ENCODE peak calls at places on chromosomes 1 and 21, in four cellular contexts. W is hepatocyte, O is kidney, M is GM12878. A is an unnamed sample.

GRCh38 chr1:46461017-46461808 is 28.4 kb upstream of the DMBX1 start:
- DNase-seq in W (no peak), M (no peak), O (no peak), A (no peak)

GRCh38 chr1:203362561-203363055 is 11.7 kb upstream of the FMOD start:
- DNase-seq in M (no peak), W (no peak), O (no peak), A (no peak)

GRCh38 chr1:216757110-216757509 is 33.9 kb upstream of the ESRRG start:
- DNase-seq in W (no peak), M (no peak), O (no peak), A (no peak)

GRCh38 chr1:84135341-84135740 is 8.7 kb upstream of the PRKACB start:
- DNase-seq in M (no peak), W (no peak), O (no peak), A (no peak)

GRCh38 chr1:203117611-203118575 is 9.6 kb upstream of the ADORA1 start:
- DNase-seq in O (peak; percentile 91), M (no peak), W (peak; percentile 90), A (peak; percentile 80)

GRCh38 chr1:203408485-203409229 is 57.7 kb upstream of the FMOD start:
- DNase-seq in W (peak; percentile 73), M (no peak), O (peak; percentile 92), A (peak; percentile 59)

GRCh38 chr1:68330391-68330790 is 98.1 kb upstream of the WLS start:
- DNase-seq in M (no peak), O (no peak), W (no peak), A (no peak)

GRCh38 chr1:200802865-200803512 is 64.3 kb downstream of the CAMSAP2 start:
- DNase-seq in M (peak; percentile 61), W (peak; percentile 90), O (peak; percentile 79), A (peak; percentile 71)

GRCh38 chr1:30305519-30305918 is 417.9 kb downstream of the MATN1 start:
- DNase-seq in O (no peak), M (no peak), W (no peak), A (no peak)

GRCh38 chr1:239719642-239720258 is 333.4 kb downstream of the CHRM3 start:
- DNase-seq in M (no peak), W (no peak), O (no peak), A (no peak)

GRCh38 chr21:26028183-26028582 is 142.4 kb downstream of the APP start:
- DNase-seq in O (no peak), W (no peak), M (no peak), A (no peak)

GRCh38 chr1:61120998-61121397 is 38.6 kb downstream of the NFIA start:
- DNase-seq in O (no peak), W (no peak), M (no peak), A (no peak)

GRCh38 chr1:66402194-66402593 is 131.8 kb upstream of the SGIP1 start:
- DNase-seq in W (no peak), O (peak; percentile 90), M (peak; percentile 87), A (peak; percentile 46)

GRCh38 chr1:2300851-2301606 is 72.9 kb downstream of the SKI start:
- DNase-seq in M (peak; percentile 76), W (no peak), O (peak; percentile 96), A (peak; percentile 92)

GRCh38 chr21:44908908-44909307 is 11.8 kb downstream of the ITGB2 start:
- DNase-seq in W (no peak), M (no peak), O (no peak), A (no peak)

GRCh38 chr1:2255420-2256369 is 27.6 kb downstream of the SKI start:
- DNase-seq in O (no peak), W (no peak), M (peak; percentile 78), A (no peak)

DNA sequence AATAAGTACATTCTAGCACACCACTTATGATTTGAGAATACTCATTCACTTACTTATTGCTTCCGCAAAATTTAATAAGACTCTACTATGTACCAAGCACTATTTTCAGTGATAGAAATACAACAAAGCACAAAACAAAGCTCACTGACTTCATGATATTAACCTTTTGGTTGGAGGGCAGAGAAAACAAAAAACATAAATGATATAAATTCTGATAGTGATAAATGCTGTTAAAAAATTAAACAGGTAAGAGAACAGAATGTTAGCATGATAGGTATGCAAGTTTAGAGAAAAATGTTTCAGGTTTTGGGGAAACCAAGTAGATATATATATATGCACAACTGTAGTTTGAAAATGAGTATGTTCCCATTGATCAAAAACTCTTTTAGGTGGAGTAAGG is 1.2 kb downstream of the LRRC40 start:
- DNase-seq in O (no peak), M (no peak), W (no peak), A (no peak)
- H3K4me1 ChIP-seq in O (no peaks in the 10 kb centered on the region), M (peaks cover 4% of the 10 kb centered on the region), W (peaks cover 9% of the 10 kb centered on the region), A (peaks cover 43% of the 10 kb centered on the region)

GRCh38 chr1:16905856-16906702 is 10.3 kb downstream of the RNU1-2 start:
- DNase-seq in O (no peak), M (no peak), W (no peak), A (no peak)
- H3K27ac ChIP-seq in O (peak overlapping the region; percentile 100), M (no peak overlapping the region), W (peak overlapping the region; percentile 98), A (peak overlapping the region; percentile 99)

GRCh38 chr1:28552482-28553228 is at the start of gene TRNAU1AP:
- DNase-seq in W (peak; percentile 98), O (peak; percentile 98), M (peak; percentile 91), A (peak; percentile 97)
- TF ChIP-seq CTCF in W (peak; percentile 0), O (peak; percentile 0), M (no peak), A (no peak)

DNA sequence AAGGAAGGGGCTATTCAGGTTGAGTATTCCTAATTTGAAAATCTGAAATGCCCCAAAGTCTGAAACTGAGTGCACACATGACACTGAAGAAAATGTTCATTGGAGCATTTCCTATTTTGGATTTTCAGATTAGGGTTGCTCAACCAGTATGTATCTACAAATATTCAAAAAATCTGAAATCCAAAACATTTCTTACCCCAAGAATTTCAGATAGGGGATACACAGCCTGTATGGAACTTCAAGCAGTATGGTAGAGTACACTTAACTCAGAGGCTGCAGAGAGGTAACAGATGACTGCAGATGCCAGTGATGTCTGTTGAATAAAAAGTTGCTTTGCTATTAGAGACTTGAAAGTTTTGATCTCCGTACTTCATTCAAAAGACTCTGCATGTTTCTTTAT is 19.0 kb downstream of the YTHDF2 start:
- DNase-seq in O (no peak), W (no peak), M (no peak), A (no peak)
- H3K4me1 ChIP-seq in O (peaks cover 19% of the 10 kb centered on the region), W (peaks cover 39% of the 10 kb centered on the region), M (peaks cover 4% of the 10 kb centered on the region), A (peaks cover 80% of the 10 kb centered on the region)

GRCh38 chr1:109823543-109824348 is 60.0 kb upstream of the EPS8L3 start:
- DNase-seq in O (peak; percentile 89), M (no peak), W (peak; percentile 50), A (no peak)
- H3K27ac ChIP-seq in O (no peak overlapping the region), M (no peak overlapping the region), W (no peak overlapping the region), A (peak overlapping the region; percentile 27)

GRCh38 chr1:28150125-28150780 is 26.2 kb downstream of the PTAFR start:
- DNase-seq in O (no peak), M (no peak), W (no peak), A (no peak)
- TF ChIP-seq CTCF in O (no peak), M (no peak), W (no peak), A (no peak)

GRCh38 chr1:214398490-214398889 is 117.5 kb downstream of the SMYD2 start:
- DNase-seq in W (no peak), M (no peak), O (no peak), A (no peak)
- H3K4me1 ChIP-seq in W (no peaks in the 10 kb centered on the region), M (no peaks in the 10 kb centered on the region), O (no peaks in the 10 kb centered on the region), A (no peaks in the 10 kb centered on the region)

A was measured in lower lobe of right lung.